ENCODE peak calls at places on chromosomes 4 and X, in seven cellular contexts. P, L, X, O, G, V and E are unnamed samples.

GRCh38 chrX:53654378-53654777 is 32.1 kb downstream of the HUWE1 start:
- DNase-seq in L (no peak), V (no peak), O (no peak), X (no peak), P (no peak), G (peak; percentile 18), E (no peak)

GRCh38 chrX:119870626-119871131 is 854 bp downstream of the RNF113A start:
- DNase-seq in L (peak; percentile 28), G (peak; percentile 22), V (peak; percentile 43), X (peak; percentile 11), P (no peak), O (no peak), E (no peak)

GRCh38 chrX:36908801-36909403 is 99.3 kb upstream of the FAM47C start:
- DNase-seq in G (peak; percentile 40), P (peak; percentile 13), L (no peak), V (no peak), X (no peak), O (peak; percentile 2), E (no peak)

GRCh38 chr4:150098214-150098613 is 20.0 kb downstream of the DCLK2 start:
- DNase-seq in V (no peak), O (no peak), X (no peak), L (no peak), P (no peak), G (peak; percentile 70), E (no peak)

GRCh38 chr4:73086095-73086869 is 16.8 kb upstream of the COX18 start:
- DNase-seq in V (no peak), O (no peak), P (no peak), L (no peak), X (no peak), G (no peak), E (no peak)

GRCh38 chr4:78156520-78156919 is 99.4 kb downstream of the FRAS1 start:
- DNase-seq in L (no peak), P (no peak), X (no peak), V (no peak), O (no peak), G (no peak), E (no peak)

GRCh38 chr4:158807696-158808095 is 38.9 kb downstream of the FNIP2 start:
- DNase-seq in V (no peak), O (no peak), G (no peak), X (no peak), P (no peak), L (no peak), E (no peak)

GRCh38 chr4:136078971-136079370 is 1453.3 kb downstream of the PCDH18 start:
- DNase-seq in P (no peak), L (no peak), V (no peak), G (peak; percentile 78), O (no peak), X (no peak), E (no peak)

GRCh38 chrX:124023838-124024238 is 62.3 kb downstream of the STAG2 start:
- DNase-seq in X (no peak), O (no peak), G (peak; percentile 42), V (no peak), P (peak; percentile 35), L (no peak), E (no peak)

GRCh38 chr4:54840992-54841768 is 183.4 kb downstream of the KIT start:
- DNase-seq in X (no peak), V (no peak), O (no peak), G (no peak), P (peak; percentile 19), L (peak; percentile 17), E (no peak)

GRCh38 chrX:117325706-117326105 is 790.9 kb downstream of the KLHL13 start:
- DNase-seq in X (no peak), O (no peak), L (no peak), P (no peak), V (no peak), G (no peak), E (no peak)

GRCh38 chr4:4559596-4559995 is 17.7 kb upstream of the STX18 start:
- DNase-seq in P (no peak), V (no peak), O (no peak), G (peak; percentile 69), L (no peak), X (no peak), E (no peak)

GRCh38 chrX:120485562-120486520 is 16.7 kb upstream of the LAMP2 start:
- DNase-seq in L (peak; percentile 74), G (peak; percentile 77), X (peak; percentile 31), O (peak; percentile 43), P (peak; percentile 81), V (peak; percentile 51), E (peak; percentile 20)

GRCh38 chr4:126973201-126973600 is 659.6 kb upstream of the INTU start:
- DNase-seq in G (peak; percentile 16), O (no peak), L (no peak), P (no peak), X (no peak), V (no peak), E (no peak)

GRCh38 chr4:16124232-16124631 is 40.4 kb upstream of the PROM1 start:
- DNase-seq in P (no peak), G (no peak), O (no peak), X (no peak), V (no peak), L (no peak), E (no peak)

GRCh38 chr4:102598102-102598758 is 97.1 kb downstream of the NFKB1 start:
- DNase-seq in L (no peak), G (peak; percentile 48), P (no peak), X (no peak), O (no peak), V (peak; percentile 32), E (no peak)

GRCh38 chrX:111181883-111182400 is 86.0 kb downstream of the PAK3 start:
- DNase-seq in P (no peak), X (no peak), V (peak; percentile 76), G (no peak), O (no peak), L (no peak), E (no peak)

GRCh38 chrX:18449271-18449670 is 23.9 kb downstream of the CDKL5 start:
- DNase-seq in X (no peak), P (no peak), G (no peak), V (no peak), L (no peak), O (no peak), E (no peak)

GRCh38 chrX:115960440-115961084 is 210.0 kb upstream of the AGTR2 start:
- DNase-seq in L (no peak), P (no peak), V (peak; percentile 7), G (no peak), O (no peak), X (no peak), E (no peak)

GRCh38 chr4:3077796-3078195 is 3.3 kb downstream of the HTT start:
- DNase-seq in G (no peak), L (no peak), O (no peak), X (no peak), P (no peak), V (no peak), E (no peak)

GRCh38 chr4:121146530-121146929 is 17.6 kb downstream of the TNIP3 start:
- DNase-seq in X (no peak), G (peak; percentile 68), V (no peak), O (no peak), L (no peak), P (no peak), E (no peak)

GRCh38 chr4:93722446-93722845 is 106.1 kb upstream of the ATOH1 start:
- DNase-seq in O (no peak), P (no peak), V (no peak), G (no peak), L (no peak), X (no peak), E (no peak)

GRCh38 chrX:140710710-140711109 is 1.2 kb downstream of the LINC00632 start:
- DNase-seq in P (no peak), V (no peak), X (no peak), O (no peak), L (no peak), G (no peak), E (no peak)

GRCh38 chr4:8391972-8392371 is 48.6 kb downstream of the ACOX3 start:
- DNase-seq in O (peak; percentile 58), V (no peak), P (no peak), X (no peak), G (peak; percentile 94), L (peak; percentile 52), E (no peak)

GRCh38 chr4:119139316-119139715 is 3.7 kb downstream of the MYOZ2 start:
- DNase-seq in G (peak; percentile 75), X (no peak), O (no peak), V (no peak), L (no peak), P (no peak), E (no peak)

GRCh38 chr4:5955856-5956255 is 62.4 kb downstream of the C4orf50 start:
- DNase-seq in O (no peak), L (no peak), V (peak; percentile 86), G (no peak), X (no peak), P (no peak), E (no peak)

GRCh38 chrX:47186096-47186740 is 7.4 kb upstream of the UBA1 start:
- DNase-seq in G (no peak), V (no peak), X (no peak), O (no peak), P (no peak), L (peak; percentile 18), E (no peak)

GRCh38 chr4:149630079-149630478 is 185.6 kb downstream of the IQCM start:
- DNase-seq in P (no peak), G (no peak), X (no peak), O (no peak), V (no peak), L (no peak), E (no peak)

GRCh38 chrX:40245411-40246140 is 147.8 kb upstream of the BCOR start:
- DNase-seq in L (no peak), G (peak; percentile 68), P (no peak), X (no peak), V (no peak), O (no peak), E (no peak)

GRCh38 chr4:41360911-41361830 is 104.4 kb downstream of the UCHL1 start:
- DNase-seq in G (peak; percentile 55), X (no peak), L (peak; percentile 48), V (peak; percentile 83), O (no peak), P (no peak), E (peak; percentile 19)

GRCh38 chr4:55183926-55184599 is 58.7 kb upstream of the KDR start:
- DNase-seq in O (peak; percentile 37), V (no peak), P (peak; percentile 93), X (no peak), L (peak; percentile 27), G (peak; percentile 97), E (no peak)

GRCh38 chr4:54802336-54802735 is 144.6 kb downstream of the KIT start:
- DNase-seq in V (no peak), O (no peak), P (no peak), G (no peak), L (no peak), X (no peak), E (no peak)

GRCh38 chrX:108224727-108225455 is 133.3 kb downstream of the ATG4A start:
- DNase-seq in L (no peak), O (no peak), X (no peak), P (peak; percentile 28), V (no peak), G (peak; percentile 38), E (no peak)